ENCODE peak calls at places on chromosomes 2 and 18, in six cellular contexts. One of them, this sample, is unnamed.

GRCh38 chr18:70520867-70521266 is 232.0 kb downstream of the SOCS6 start:
- DNase-seq in K562: no peak
- DNase-seq in SK-N-SH: no peak
- DNase-seq in GM12878: no peak
- DNase-seq in H1: no peak
- DNase-seq in HepG2: no peak
- DNase-seq in this sample: no peak

GRCh38 chr2:105629634-105630033 is 115.1 kb upstream of the NCK2 start:
- DNase-seq in K562: no peak
- DNase-seq in SK-N-SH: no peak
- DNase-seq in GM12878: no peak
- DNase-seq in H1: no peak
- DNase-seq in HepG2: no peak
- DNase-seq in this sample: no peak

GRCh38 chr2:70144443-70145167 is 46.2 kb downstream of the C2orf42 start:
- DNase-seq in K562: no peak
- DNase-seq in SK-N-SH: no peak
- DNase-seq in GM12878: no peak
- DNase-seq in H1: no peak
- DNase-seq in HepG2: no peak
- DNase-seq in this sample: no peak

GRCh38 chr2:128577141-128577930 is 258.7 kb upstream of the HS6ST1 start:
- DNase-seq in K562: no peak
- DNase-seq in SK-N-SH: no peak
- DNase-seq in GM12878: no peak
- DNase-seq in H1: no peak
- DNase-seq in HepG2: no peak
- DNase-seq in this sample: no peak

GRCh38 chr18:7568426-7568825 is 1.3 kb downstream of the PTPRM start:
- DNase-seq in K562: no peak
- DNase-seq in SK-N-SH: peak
- DNase-seq in GM12878: no peak
- DNase-seq in H1: no peak
- DNase-seq in HepG2: peak
- DNase-seq in this sample: no peak

GRCh38 chr2:182088681-182089333 is 103.2 kb downstream of the PPP1R1C start:
- DNase-seq in K562: no peak
- DNase-seq in SK-N-SH: no peak
- DNase-seq in GM12878: no peak
- DNase-seq in H1: no peak
- DNase-seq in HepG2: no peak
- DNase-seq in this sample: no peak

GRCh38 chr18:64639536-64639935 is 490.6 kb upstream of the LINC00305 start:
- DNase-seq in K562: no peak
- DNase-seq in SK-N-SH: no peak
- DNase-seq in GM12878: no peak
- DNase-seq in H1: no peak
- DNase-seq in HepG2: no peak
- DNase-seq in this sample: no peak

GRCh38 chr2:238585836-238586821 is 159.4 kb downstream of the ASB1 start:
- DNase-seq in K562: no peak
- DNase-seq in SK-N-SH: no peak
- DNase-seq in GM12878: no peak
- DNase-seq in H1: no peak
- DNase-seq in HepG2: no peak
- DNase-seq in this sample: no peak

GRCh38 chr2:199370150-199370780 is 87.5 kb downstream of the SATB2 start:
- DNase-seq in K562: no peak
- DNase-seq in SK-N-SH: no peak
- DNase-seq in GM12878: no peak
- DNase-seq in H1: no peak
- DNase-seq in HepG2: no peak
- DNase-seq in this sample: no peak

GRCh38 chr2:109129921-109130725 is 1.1 kb downstream of the SH3RF3 start:
- DNase-seq in K562: no peak
- DNase-seq in SK-N-SH: no peak
- DNase-seq in GM12878: no peak
- DNase-seq in H1: peak
- DNase-seq in HepG2: no peak
- DNase-seq in this sample: no peak

GRCh38 chr2:45974762-45975408 is 322.3 kb upstream of the EPAS1 start:
- DNase-seq in K562: no peak
- DNase-seq in SK-N-SH: no peak
- DNase-seq in GM12878: peak
- DNase-seq in H1: peak
- DNase-seq in HepG2: no peak
- DNase-seq in this sample: no peak

GRCh38 chr2:45973426-45973825 is 322.0 kb downstream of the PRKCE start:
- DNase-seq in K562: no peak
- DNase-seq in SK-N-SH: no peak
- DNase-seq in GM12878: no peak
- DNase-seq in H1: peak
- DNase-seq in HepG2: no peak
- DNase-seq in this sample: no peak

GRCh38 chr2:45978302-45978859 is 318.8 kb upstream of the EPAS1 start:
- DNase-seq in K562: no peak
- DNase-seq in SK-N-SH: no peak
- DNase-seq in GM12878: no peak
- DNase-seq in H1: no peak
- DNase-seq in HepG2: no peak
- DNase-seq in this sample: no peak

GRCh38 chr2:45974056-45974455 is 322.6 kb downstream of the PRKCE start:
- DNase-seq in K562: no peak
- DNase-seq in SK-N-SH: no peak
- DNase-seq in GM12878: peak
- DNase-seq in H1: no peak
- DNase-seq in HepG2: no peak
- DNase-seq in this sample: no peak

GRCh38 chr2:45975752-45976517 is 321.3 kb upstream of the EPAS1 start:
- DNase-seq in K562: no peak
- DNase-seq in SK-N-SH: no peak
- DNase-seq in GM12878: no peak
- DNase-seq in H1: peak
- DNase-seq in HepG2: no peak
- DNase-seq in this sample: no peak
- TF ChIP-seq JUND in K562: no peak
- TF ChIP-seq JUND in SK-N-SH: no peak
- TF ChIP-seq JUND in GM12878: no peak
- TF ChIP-seq JUND in H1: no peak
- TF ChIP-seq JUND in HepG2: no peak
- TF ChIP-seq JUND in this sample: no peak

GRCh38 chr18:12776821-12777471 is 74.1 kb downstream of the PSMG2 start:
- DNase-seq in K562: no peak
- DNase-seq in SK-N-SH: no peak
- DNase-seq in GM12878: no peak
- DNase-seq in H1: peak
- DNase-seq in HepG2: no peak
- DNase-seq in this sample: no peak
- H2AFZ ChIP-seq in K562: no peak
- H2AFZ ChIP-seq in SK-N-SH: no peak
- H2AFZ ChIP-seq in GM12878: no peak
- H2AFZ ChIP-seq in H1: peak
- H2AFZ ChIP-seq in HepG2: no peak
- H2AFZ ChIP-seq in this sample: no peak

GRCh38 chr2:160156084-160156483 is 44.0 kb downstream of the ITGB6 start:
- DNase-seq in K562: no peak
- DNase-seq in SK-N-SH: no peak
- DNase-seq in GM12878: no peak
- DNase-seq in H1: no peak
- DNase-seq in HepG2: no peak
- DNase-seq in this sample: no peak
- TF ChIP-seq JUND in K562: no peak
- TF ChIP-seq JUND in SK-N-SH: no peak
- TF ChIP-seq JUND in GM12878: no peak
- TF ChIP-seq JUND in H1: no peak
- TF ChIP-seq JUND in HepG2: no peak
- TF ChIP-seq JUND in this sample: no peak

GRCh38 chr2:204108874-204109295 is 172.3 kb downstream of the ICOS start:
- DNase-seq in K562: no peak
- DNase-seq in SK-N-SH: no peak
- DNase-seq in GM12878: no peak
- DNase-seq in H1: no peak
- DNase-seq in HepG2: no peak
- DNase-seq in this sample: no peak
- H2AFZ ChIP-seq in K562: no peak
- H2AFZ ChIP-seq in SK-N-SH: no peak
- H2AFZ ChIP-seq in GM12878: no peak
- H2AFZ ChIP-seq in H1: peak
- H2AFZ ChIP-seq in HepG2: no peak
- H2AFZ ChIP-seq in this sample: no peak

DNA sequence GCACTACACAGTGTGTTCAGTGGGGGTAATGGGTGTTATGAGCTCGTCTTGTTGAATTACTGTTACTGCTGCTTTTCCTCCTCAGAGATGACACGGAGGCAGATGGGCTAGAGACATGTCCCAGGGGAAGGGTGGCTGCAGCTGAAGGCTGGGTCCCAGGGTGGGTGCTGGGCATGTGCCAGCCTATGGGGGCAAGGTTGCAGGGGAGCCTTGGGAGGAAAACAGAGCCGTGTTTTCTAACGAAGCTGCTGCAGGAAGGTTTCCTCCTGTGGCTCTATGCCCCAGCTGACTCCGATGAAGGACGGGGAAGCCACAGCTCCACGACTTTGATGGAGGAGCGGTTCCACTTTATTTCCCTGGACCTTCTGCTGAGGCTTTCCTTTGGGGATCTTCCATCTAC is 42.4 kb downstream of the ASB18 start:
- DNase-seq in K562: no peak
- DNase-seq in SK-N-SH: no peak
- DNase-seq in GM12878: no peak
- DNase-seq in H1: no peak
- DNase-seq in HepG2: no peak
- DNase-seq in this sample: no peak
- TF ChIP-seq JUND in K562: no peak
- TF ChIP-seq JUND in SK-N-SH: no peak
- TF ChIP-seq JUND in GM12878: no peak
- TF ChIP-seq JUND in H1: no peak
- TF ChIP-seq JUND in HepG2: no peak
- TF ChIP-seq JUND in this sample: no peak

DNA sequence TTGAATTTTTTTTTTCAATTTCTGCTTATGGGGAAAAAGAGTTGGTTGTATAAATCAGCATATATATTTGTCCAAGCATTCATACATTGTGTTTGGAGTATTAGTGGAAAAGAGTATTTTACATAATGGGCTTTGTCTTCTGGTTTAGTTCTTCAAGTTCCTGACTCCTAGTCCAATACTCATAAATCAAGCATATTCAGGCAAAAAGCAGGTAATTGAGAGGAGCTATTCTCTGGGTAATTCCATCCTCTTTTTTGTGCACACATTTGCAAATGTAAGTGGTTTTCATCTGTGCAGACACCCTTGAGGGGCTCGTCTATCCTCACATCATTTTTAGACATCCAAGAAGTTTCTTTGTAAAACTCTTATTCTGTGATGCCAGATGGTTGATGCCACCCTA is 337.2 kb downstream of the ARHGAP15 start:
- DNase-seq in K562: no peak
- DNase-seq in SK-N-SH: no peak
- DNase-seq in GM12878: no peak
- DNase-seq in H1: no peak
- DNase-seq in HepG2: no peak
- DNase-seq in this sample: no peak
- H2AFZ ChIP-seq in K562: no peak
- H2AFZ ChIP-seq in SK-N-SH: peak
- H2AFZ ChIP-seq in GM12878: no peak
- H2AFZ ChIP-seq in H1: no peak
- H2AFZ ChIP-seq in HepG2: no peak
- H2AFZ ChIP-seq in this sample: no peak

DNA sequence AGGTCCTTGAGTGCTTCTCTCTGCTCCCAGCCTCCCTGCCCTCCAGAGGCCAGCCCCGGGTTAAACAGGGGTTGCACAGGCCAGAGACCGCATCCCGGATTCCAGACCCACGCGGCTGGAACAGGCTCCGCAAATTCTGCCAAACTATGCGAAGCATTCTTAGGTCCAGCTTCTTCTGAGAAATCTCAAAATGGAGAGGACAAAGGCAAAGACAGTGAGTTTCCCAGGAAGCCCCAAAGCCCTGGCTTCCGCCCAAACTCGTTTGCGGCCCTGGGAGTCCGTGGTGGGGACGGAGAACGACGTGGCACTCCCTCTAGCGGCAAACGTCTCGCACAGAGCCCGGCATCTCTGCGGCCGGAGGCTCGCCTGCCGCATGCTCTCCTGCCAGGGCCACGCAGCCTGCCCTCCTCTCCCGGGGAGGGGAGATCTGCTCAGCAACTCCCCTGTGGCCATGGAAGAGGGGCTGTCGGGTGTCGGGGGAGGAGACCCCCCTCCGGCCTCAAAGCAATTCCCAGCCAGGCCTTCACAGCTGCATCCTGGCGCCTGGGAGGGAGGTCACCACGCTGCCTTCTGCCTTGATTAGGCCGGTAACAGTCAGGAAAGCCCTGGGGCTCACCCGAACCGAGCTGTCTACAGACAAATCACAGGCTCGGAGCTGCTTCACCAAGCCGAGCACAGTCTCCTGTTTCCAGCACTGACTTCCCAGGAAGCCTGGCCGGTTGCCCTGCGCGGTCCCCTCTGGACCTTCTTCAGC is 33.4 kb upstream of the KLHL29 start:
- DNase-seq in K562: peak
- DNase-seq in SK-N-SH: peak
- DNase-seq in GM12878: no peak
- DNase-seq in H1: peak
- DNase-seq in HepG2: peak
- DNase-seq in this sample: peak
- TF ChIP-seq JUND in K562: no peak
- TF ChIP-seq JUND in SK-N-SH: no peak
- TF ChIP-seq JUND in GM12878: no peak
- TF ChIP-seq JUND in H1: no peak
- TF ChIP-seq JUND in HepG2: no peak
- TF ChIP-seq JUND in this sample: no peak

GRCh38 chr18:31952223-31952622 is 9.3 kb upstream of the TRAPPC8 start:
- DNase-seq in K562: no peak
- DNase-seq in SK-N-SH: no peak
- DNase-seq in GM12878: no peak
- DNase-seq in H1: no peak
- DNase-seq in HepG2: no peak
- DNase-seq in this sample: no peak
- H2AFZ ChIP-seq in K562: no peak
- H2AFZ ChIP-seq in SK-N-SH: no peak
- H2AFZ ChIP-seq in GM12878: no peak
- H2AFZ ChIP-seq in H1: no peak
- H2AFZ ChIP-seq in HepG2: no peak
- H2AFZ ChIP-seq in this sample: no peak

This sample was measured in HCT116.